ENCODE peak calls at places on chromosomes 12 and 14, in five cellular contexts. I is epithelial cell of esophagus, T is ovary, D is Caco-2, R is tibial nerve. M is an unnamed sample.

GRCh38 chr12:79618848-79619404 is 71.8 kb downstream of the PAWR start:
- DNase-seq in T (no peak), D (no peak), R (no peak), I (peak), M (no peak)

GRCh38 chr12:57726151-57726883 is 12.2 kb downstream of the AGAP2 start:
- DNase-seq in T (peak), D (peak), R (no peak), I (peak), M (no peak)

GRCh38 chr14:53807580-53807979 is 149.0 kb downstream of the BMP4 start:
- DNase-seq in I (no peak), R (no peak), D (no peak), T (no peak), M (no peak)

GRCh38 chr14:55103005-55103640 is 25.9 kb upstream of the LGALS3 start:
- DNase-seq in R (peak), D (peak), I (peak), T (peak), M (peak)

GRCh38 chr14:103629503-103630121 is 601 bp downstream of the KLC1 start:
- DNase-seq in R (no peak), D (peak), I (peak), T (peak), M (peak)

GRCh38 chr12:42039146-42039545 is 105.5 kb downstream of the GXYLT1 start:
- DNase-seq in T (no peak), I (peak), D (no peak), R (no peak), M (no peak)

GRCh38 chr14:56046999-56047398 is 71.2 kb upstream of the PELI2 start:
- DNase-seq in T (no peak), D (peak), R (no peak), I (no peak), M (no peak)

GRCh38 chr12:127809236-127809635 is 457.7 kb upstream of the TMEM132C start:
- DNase-seq in I (peak), D (no peak), T (no peak), R (no peak), M (no peak)

GRCh38 chr12:62957233-62957953 is 22.4 kb upstream of the PPM1H start:
- DNase-seq in I (no peak), T (no peak), R (no peak), D (peak), M (no peak)

GRCh38 chr12:69101505-69101904 is 137.9 kb upstream of the CPSF6 start:
- DNase-seq in D (no peak), T (peak), R (no peak), I (no peak), M (no peak)

GRCh38 chr14:104133496-104133895 is 4.9 kb upstream of the KIF26A start:
- DNase-seq in T (no peak), D (no peak), R (no peak), I (no peak), M (no peak)

GRCh38 chr12:123098780-123099179 is 52.1 kb downstream of the PITPNM2 start:
- DNase-seq in D (no peak), T (no peak), R (no peak), I (no peak), M (no peak)

GRCh38 chr12:3200779-3201738 is 123.9 kb downstream of the TSPAN9 start:
- DNase-seq in I (no peak), D (peak), T (no peak), R (no peak), M (no peak)

GRCh38 chr14:72736791-72737559 is 156.9 kb downstream of the DPF3 start:
- DNase-seq in I (no peak), T (no peak), D (no peak), R (no peak), M (peak)

GRCh38 chr12:124395284-124395752 is 100.4 kb downstream of the RFLNA start:
- DNase-seq in D (no peak), I (no peak), T (peak), R (no peak), M (no peak)

GRCh38 chr14:68269136-68269535 is 449.6 kb downstream of the RAD51B start:
- DNase-seq in R (no peak), I (peak), D (no peak), T (no peak), M (no peak)

GRCh38 chr12:109098142-109098652 is 800 bp downstream of the UNG start:
- DNase-seq in R (no peak), T (peak), I (peak), D (no peak), M (peak)

GRCh38 chr14:65002586-65003210 is 16.0 kb downstream of the FNTB start:
- DNase-seq in D (no peak), T (no peak), I (peak), R (no peak), M (no peak)

GRCh38 chr14:49882826-49883694 is 9.8 kb upstream of the ARF6 start:
- DNase-seq in T (no peak), I (peak), R (no peak), D (no peak), M (no peak)

GRCh38 chr12:124881123-124881522 is 17.5 kb upstream of the SCARB1 start:
- DNase-seq in I (no peak), T (no peak), D (no peak), R (no peak), M (no peak)

GRCh38 chr12:82047480-82047879 is 288.3 kb upstream of the PPFIA2 start:
- DNase-seq in I (peak), D (no peak), T (no peak), R (no peak), M (no peak)

GRCh38 chr14:38290601-38291190 is 34.8 kb upstream of the CLEC14A start:
- DNase-seq in D (no peak), I (peak), R (no peak), T (no peak), M (no peak)

GRCh38 chr12:67193705-67194104 is 75.5 kb upstream of the CAND1 start:
- DNase-seq in D (peak), R (no peak), T (no peak), I (peak), M (no peak)

GRCh38 chr12:120639771-120640721 is at the start of gene CABP1:
- DNase-seq in D (peak), T (no peak), R (no peak), I (no peak), M (no peak)

GRCh38 chr14:36238666-36239363 is 62.3 kb upstream of the PTCSC3 start:
- DNase-seq in D (no peak), T (no peak), I (peak), R (no peak), M (no peak)
- H3K4me3 ChIP-seq in D (no peak), T (no peak), I (no peak), R (no peak), M (no peak)

DNA sequence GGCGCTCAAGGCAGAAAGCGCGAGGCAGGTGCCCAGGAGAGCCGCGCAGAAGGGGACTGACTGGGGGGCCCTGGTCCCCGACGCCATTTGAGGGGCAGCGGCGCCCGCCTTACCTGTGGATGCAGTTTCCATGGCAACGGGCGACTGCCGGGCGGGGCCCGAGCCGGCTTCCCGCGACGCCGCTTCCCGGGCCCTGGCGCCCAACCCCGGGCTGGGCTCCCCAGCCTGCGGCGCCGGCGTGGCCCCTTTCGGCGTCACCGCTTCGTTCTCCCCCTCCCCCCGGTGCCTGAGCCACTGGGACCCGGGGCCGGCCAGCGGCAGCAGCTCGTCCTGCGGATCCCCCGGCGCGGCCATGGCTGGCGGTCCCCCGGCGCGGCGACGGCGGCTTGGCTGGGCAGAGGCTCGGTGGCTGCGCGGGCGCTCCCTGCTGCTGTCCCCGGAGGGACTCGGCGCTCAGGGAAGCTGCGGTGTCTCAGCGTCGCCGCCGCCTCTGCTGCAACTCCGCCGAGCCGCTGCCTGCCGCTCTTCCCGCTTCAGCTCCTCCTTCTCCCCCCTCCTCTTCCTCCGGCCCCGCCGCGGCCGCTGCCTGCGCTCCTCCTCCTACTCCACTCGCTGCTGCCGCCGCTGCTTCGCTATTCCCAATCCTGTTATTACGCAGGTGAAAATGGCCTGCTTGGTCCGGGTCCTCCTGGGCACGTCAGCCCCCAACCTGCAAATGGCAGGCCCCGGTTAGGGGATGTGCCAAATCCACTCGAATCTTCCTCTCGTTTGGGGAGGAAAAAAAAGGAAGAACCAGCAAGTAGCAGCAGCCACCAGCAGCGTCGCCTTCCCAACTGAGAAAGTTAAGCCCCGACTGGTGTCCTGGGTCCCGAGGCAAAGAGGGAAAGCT is at the start of gene RTN1:
- DNase-seq in D (peak), R (peak), I (peak), T (no peak), M (no peak)
- TF ChIP-seq CTCF in D (no peak), R (no peak), I (peak), T (no peak), M (no peak)

DNA sequence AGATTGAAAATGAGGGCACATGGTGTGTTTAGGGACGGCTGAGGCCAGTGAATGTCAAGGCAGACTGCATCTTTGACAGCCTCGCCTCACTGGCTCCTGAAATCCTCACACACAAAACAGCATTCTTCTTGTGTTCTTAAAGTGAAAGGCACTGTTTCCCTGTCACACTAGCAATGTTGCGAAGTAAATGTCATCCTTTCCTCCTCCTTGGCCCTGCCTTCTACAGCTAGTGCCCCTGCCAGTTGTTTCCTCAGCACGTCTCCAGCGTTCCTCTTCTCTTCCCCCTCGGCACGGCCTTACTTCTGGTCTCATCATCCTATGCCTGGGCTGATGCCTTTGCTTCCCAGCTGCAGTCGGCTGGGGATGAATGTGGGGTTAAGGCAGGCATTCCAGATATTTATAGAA is 129.4 kb upstream of the DNM1L start:
- DNase-seq in I (no peak), T (no peak), R (no peak), D (no peak), M (no peak)
- H3K4me3 ChIP-seq in I (no peak), T (no peak), R (no peak), D (no peak), M (peak)

GRCh38 chr14:25833341-25834121 is 764.3 kb downstream of the NOVA1 start:
- DNase-seq in T (no peak), R (no peak), I (peak), D (peak), M (no peak)
- TF ChIP-seq CTCF in T (no peak), R (peak), I (peak), D (peak), M (no peak)

DNA sequence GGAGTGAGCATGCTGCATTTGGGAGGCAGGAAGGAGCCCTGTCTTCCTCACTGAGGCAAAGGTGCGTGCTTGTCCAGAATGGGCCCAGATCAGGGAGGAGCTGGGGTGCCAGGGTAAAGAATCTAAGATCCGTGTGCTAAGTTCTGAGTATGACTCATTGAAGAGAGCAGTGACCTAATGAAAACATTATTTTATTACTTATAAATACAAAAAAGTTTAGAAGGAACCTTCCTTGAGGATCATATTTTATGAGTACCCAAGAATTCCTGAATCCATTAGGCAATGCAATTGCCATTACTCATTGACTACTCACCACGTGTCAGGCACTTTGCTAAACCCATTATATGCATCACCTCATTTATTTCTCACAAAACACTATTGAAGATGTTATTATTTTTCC is 264.7 kb downstream of the EGLN3 start:
- DNase-seq in D (no peak), I (peak), R (no peak), T (no peak), M (no peak)
- H3K4me3 ChIP-seq in D (no peak), I (no peak), R (no peak), T (no peak), M (no peak)

DNA sequence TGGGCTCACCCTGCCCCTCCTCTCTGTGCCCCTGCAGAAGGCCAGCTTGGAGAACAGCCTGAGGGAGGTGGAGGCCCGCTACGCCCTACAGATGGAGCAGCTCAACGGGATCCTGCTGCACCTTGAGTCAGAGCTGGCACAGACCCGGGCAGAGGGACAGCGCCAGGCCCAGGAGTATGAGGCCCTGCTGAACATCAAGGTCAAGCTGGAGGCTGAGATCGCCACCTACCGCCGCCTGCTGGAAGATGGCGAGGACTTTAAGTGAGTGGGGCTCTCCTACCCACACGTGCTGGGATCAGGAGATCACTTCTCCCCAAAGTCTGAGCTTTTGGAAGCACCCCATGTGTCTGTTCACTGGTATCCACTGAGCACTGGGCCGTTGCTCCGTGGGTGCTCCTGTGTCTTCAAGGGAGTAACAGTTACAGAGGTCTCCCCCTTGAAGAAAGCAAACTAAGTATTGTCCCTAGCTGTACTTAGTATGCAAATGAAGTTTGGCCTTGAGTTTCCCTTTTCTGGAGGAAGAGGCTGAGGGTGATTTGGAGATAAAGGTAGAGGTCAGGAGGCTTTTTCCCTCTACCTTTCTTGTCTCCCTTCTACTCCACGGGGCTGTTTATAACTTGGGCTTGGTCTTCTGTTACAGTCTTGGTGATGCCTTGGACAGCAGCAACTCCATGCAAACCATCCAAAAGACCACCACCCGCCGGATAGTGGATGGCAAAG is 3.3 kb downstream of the KRT18 start:
- DNase-seq in D (no peak), I (peak), T (no peak), R (no peak), M (no peak)
- TF ChIP-seq CTCF in D (no peak), I (peak), T (no peak), R (no peak), M (no peak)

M was measured in coronary artery.